ENCODE peak calls at places on chromosomes 3 and 15, in four cellular contexts. E is GM12892, R is SK-N-SH, Z is H1. I is an unnamed sample.

GRCh38 chr15:73747847-73748605 is 5.1 kb downstream of the INSYN1 start:
- DNase-seq in E (no peak), R (peak), Z (no peak), I (no peak)

GRCh38 chr3:40043444-40043755 is 234.0 kb downstream of the MYRIP start:
- DNase-seq in E (no peak), R (peak), Z (no peak), I (no peak)

GRCh38 chr3:62374375-62374876 is 1.1 kb upstream of the FEZF2 start:
- DNase-seq in E (no peak), R (peak), Z (no peak), I (no peak)

GRCh38 chr3:179272385-179272784 is 21.5 kb upstream of the KCNMB3 start:
- DNase-seq in E (no peak), R (peak), Z (no peak), I (no peak)

GRCh38 chr15:71079208-71080044 is 35.8 kb upstream of the THSD4 start:
- DNase-seq in E (no peak), R (no peak), Z (no peak), I (no peak)

GRCh38 chr15:75921732-75922703 is 18.3 kb downstream of the FBXO22 start:
- DNase-seq in E (no peak), R (no peak), Z (no peak), I (no peak)

GRCh38 chr3:144272715-144273114 is 301.1 kb downstream of the DIPK2A start:
- DNase-seq in E (no peak), R (no peak), Z (no peak), I (no peak)

GRCh38 chr15:22918056-22918455 is 62.1 kb downstream of the CYFIP1 start:
- DNase-seq in E (no peak), R (no peak), Z (no peak), I (no peak)

GRCh38 chr3:10581716-10582115 is 76.3 kb upstream of the ATP2B2 start:
- DNase-seq in E (no peak), R (no peak), Z (no peak), I (no peak)

GRCh38 chr15:64547275-64547674 is 86.9 kb downstream of the ZNF609 start:
- DNase-seq in E (no peak), R (peak), Z (no peak), I (no peak)

GRCh38 chr3:183008303-183008702 is 28.0 kb upstream of the DCUN1D1 start:
- DNase-seq in E (no peak), R (no peak), Z (no peak), I (no peak)

GRCh38 chr15:68126415-68126814 is 72.3 kb downstream of the PIAS1 start:
- DNase-seq in E (no peak), R (no peak), Z (no peak), I (no peak)

GRCh38 chr3:55036883-55037577 is 109.2 kb upstream of the LRTM1 start:
- DNase-seq in E (no peak), R (no peak), Z (no peak), I (no peak)

GRCh38 chr3:194572131-194572789 is 61.0 kb downstream of the TMEM44 start:
- DNase-seq in E (no peak), R (no peak), Z (no peak), I (no peak)

GRCh38 chr3:86987421-86987715 is 3.6 kb downstream of the VGLL3 start:
- DNase-seq in E (no peak), R (no peak), Z (no peak), I (no peak)

GRCh38 chr3:76267991-76268390 is 482.6 kb upstream of the ZNF717 start:
- DNase-seq in E (no peak), R (no peak), Z (no peak), I (no peak)

GRCh38 chr3:175246234-175246633 is 387.1 kb downstream of the NAALADL2 start:
- DNase-seq in E (no peak), R (no peak), Z (no peak), I (no peak)

GRCh38 chr3:4804161-4805058 is 174.8 kb upstream of the BHLHE40 start:
- DNase-seq in E (no peak), R (no peak), Z (no peak), I (no peak)

GRCh38 chr15:59420986-59421618 is 16.9 kb upstream of the FAM81A start:
- DNase-seq in E (no peak), R (no peak), Z (peak), I (no peak)

GRCh38 chr3:41274944-41275668 is 75.8 kb downstream of the CTNNB1 start:
- DNase-seq in E (no peak), R (no peak), Z (no peak), I (no peak)

GRCh38 chr3:53938645-53939044 is 47.0 kb upstream of the SELENOK start:
- DNase-seq in E (no peak), R (peak), Z (peak), I (no peak)

GRCh38 chr3:87320748-87321634 is 44.6 kb upstream of the POU1F1 start:
- DNase-seq in E (no peak), R (no peak), Z (no peak), I (no peak)

GRCh38 chr15:68512052-68512451 is 66.7 kb upstream of the CORO2B start:
- DNase-seq in E (no peak), R (no peak), Z (peak), I (no peak)

GRCh38 chr3:43043793-43044192 is 62.1 kb downstream of the POMGNT2 start:
- DNase-seq in E (no peak), R (no peak), Z (no peak), I (no peak)

GRCh38 chr3:170321326-170322034 is 36.0 kb upstream of the SKIL start:
- DNase-seq in E (no peak), R (no peak), Z (no peak), I (no peak)

GRCh38 chr3:184523825-184524615 is 37.6 kb upstream of the EPHB3 start:
- DNase-seq in E (no peak), R (no peak), Z (no peak), I (no peak)

GRCh38 chr3:71589132-71589531 is 5.6 kb upstream of the FOXP1 start:
- DNase-seq in E (no peak), R (no peak), Z (no peak), I (no peak)

GRCh38 chr3:119594066-119594465 is 3.6 kb upstream of the PLA1A start:
- DNase-seq in E (no peak), R (no peak), Z (no peak), I (no peak)

GRCh38 chr15:92049290-92050008 is 195.9 kb downstream of the SLCO3A1 start:
- DNase-seq in E (no peak), R (no peak), Z (no peak), I (no peak)

GRCh38 chr15:41780266-41780665 is 6.0 kb downstream of the MAPKBP1 start:
- DNase-seq in E (no peak), R (no peak), Z (no peak), I (no peak)

GRCh38 chr3:71955549-71956373 is 170.8 kb upstream of the PROK2 start:
- DNase-seq in E (no peak), R (peak), Z (peak), I (peak)

GRCh38 chr3:186930639-186931486 is 537 bp downstream of the ST6GAL1 start:
- DNase-seq in E (no peak), R (peak), Z (peak), I (peak)

GRCh38 chr3:41574900-41575299 is 375.6 kb downstream of the CTNNB1 start:
- DNase-seq in E (no peak), R (no peak), Z (no peak), I (no peak)

GRCh38 chr15:68311859-68312557 is 34.5 kb downstream of the FEM1B start:
- DNase-seq in E (no peak), R (no peak), Z (peak), I (no peak)

GRCh38 chr15:78716651-78717050 is 75.6 kb upstream of the CHRNB4 start:
- DNase-seq in E (no peak), R (no peak), Z (no peak), I (no peak)

GRCh38 chr15:100919481-100920405 is 586 bp downstream of the LRRK1 start:
- DNase-seq in E (no peak), R (peak), Z (peak), I (no peak)

GRCh38 chr3:58098531-58098930 is 90.3 kb downstream of the FLNB start:
- DNase-seq in E (no peak), R (no peak), Z (no peak), I (no peak)

GRCh38 chr3:58093573-58094195 is 85.5 kb downstream of the FLNB start:
- DNase-seq in E (no peak), R (no peak), Z (no peak), I (no peak)

GRCh38 chr3:58092516-58092915 is 84.3 kb downstream of the FLNB start:
- DNase-seq in E (no peak), R (no peak), Z (no peak), I (no peak)

GRCh38 chr3:58094657-58095056 is 86.4 kb downstream of the FLNB start:
- DNase-seq in E (no peak), R (no peak), Z (no peak), I (no peak)

DNA sequence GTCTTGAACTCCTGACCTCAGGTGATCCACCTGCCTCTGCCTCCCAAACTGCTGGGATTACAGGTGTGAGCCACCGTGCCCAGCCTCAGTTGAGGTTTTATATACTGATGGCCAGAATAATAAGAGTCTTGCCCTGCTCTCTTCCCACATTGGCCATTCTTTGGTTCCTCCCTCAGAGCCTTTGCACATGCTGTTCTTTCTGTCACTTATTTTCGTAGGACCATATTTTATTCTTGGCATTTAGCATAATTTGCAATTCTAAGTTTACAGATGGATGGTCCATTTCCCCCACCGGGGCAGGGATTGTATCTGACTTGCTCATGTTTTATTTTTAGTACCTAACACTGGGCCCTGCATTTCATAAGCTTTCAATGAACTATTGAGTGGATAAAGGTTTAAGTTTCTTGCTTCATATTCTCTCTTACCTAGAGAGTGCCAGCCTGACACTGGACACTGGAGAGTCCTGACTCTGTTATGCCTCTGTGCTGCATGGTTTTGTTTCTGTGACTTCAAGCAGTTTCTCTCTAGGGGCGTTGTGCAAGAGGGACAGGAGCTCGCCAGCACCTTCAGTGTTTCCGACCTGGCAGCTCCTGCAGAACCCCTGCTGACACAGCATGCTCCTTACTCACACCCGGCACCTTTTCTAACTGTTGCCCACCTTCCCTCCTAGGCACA is 87.4 kb downstream of the FLNB start:
- DNase-seq in E (no peak), R (no peak), Z (no peak), I (no peak)
- TF ChIP-seq TAF1 in E (no peak), R (no peak), Z (no peak), I (no peak)

GRCh38 chr3:171770689-171771620 is 39.3 kb downstream of the PLD1 start:
- DNase-seq in E (no peak), R (no peak), Z (no peak), I (peak)
- TF ChIP-seq TAF1 in E (no peak), R (no peak), Z (no peak), I (no peak)

GRCh38 chr3:113828605-113829004 is 10.0 kb upstream of the GRAMD1C start:
- DNase-seq in E (peak), R (no peak), Z (no peak), I (no peak)

GRCh38 chr3:113829576-113830354 is 8.8 kb upstream of the GRAMD1C start:
- DNase-seq in E (no peak), R (no peak), Z (no peak), I (peak)

GRCh38 chr3:113819866-113820265 is 18.7 kb upstream of the GRAMD1C start:
- DNase-seq in E (no peak), R (no peak), Z (no peak), I (no peak)

GRCh38 chr3:113825090-113825489 is 13.5 kb upstream of the GRAMD1C start:
- DNase-seq in E (peak), R (peak), Z (no peak), I (peak)
- TF ChIP-seq TAF1 in E (no peak), R (no peak), Z (no peak), I (peak)

GRCh38 chr3:112119686-112120484 is 13.2 kb downstream of the GCSAM start:
- DNase-seq in E (no peak), R (no peak), Z (no peak), I (no peak)
- TF ChIP-seq TAF1 in E (no peak), R (no peak), Z (no peak), I (no peak)

GRCh38 chr3:114660124-114660523 is 366.3 kb downstream of the TIGIT start:
- DNase-seq in E (no peak), R (no peak), Z (no peak), I (no peak)
- TF ChIP-seq TAF1 in E (no peak), R (no peak), Z (no peak), I (no peak)

DNA sequence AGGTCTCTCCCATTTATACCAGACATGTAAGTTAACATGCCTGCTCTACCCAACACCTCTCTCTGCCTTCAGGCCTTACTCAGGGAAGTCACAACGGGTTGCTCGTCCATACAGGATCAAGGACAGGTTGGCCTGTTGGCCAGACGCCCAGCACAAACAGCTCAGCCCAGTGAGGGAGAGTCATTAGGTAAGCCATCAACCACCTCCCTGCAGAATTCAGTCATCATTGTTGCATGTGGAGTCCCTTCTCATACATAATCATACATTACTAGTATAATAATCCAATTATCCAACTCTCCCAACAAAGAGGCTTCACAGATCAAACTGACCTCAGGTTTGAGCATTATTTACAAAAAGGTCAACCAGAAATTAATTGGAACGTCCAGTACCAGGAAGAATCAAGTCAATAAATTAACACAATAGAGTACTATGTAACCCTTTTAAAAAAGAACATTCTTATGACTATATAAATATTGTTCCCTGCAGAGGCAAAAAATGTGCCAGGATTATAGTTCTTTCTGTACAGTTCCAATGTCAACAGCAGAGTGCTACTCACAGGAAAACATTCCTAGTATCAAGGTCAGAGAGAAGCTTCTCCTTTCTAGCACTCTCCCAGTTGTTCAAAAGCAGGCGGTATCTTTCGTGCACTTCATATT is 33.2 kb downstream of the HOMER2 start:
- DNase-seq in E (no peak), R (no peak), Z (no peak), I (no peak)
- TF ChIP-seq TAF1 in E (no peak), R (no peak), Z (no peak), I (no peak)

GRCh38 chr15:39454189-39454986 is 126.5 kb upstream of the THBS1 start:
- DNase-seq in E (no peak), R (peak), Z (no peak), I (no peak)
- TF ChIP-seq TAF1 in E (no peak), R (no peak), Z (no peak), I (no peak)

DNA sequence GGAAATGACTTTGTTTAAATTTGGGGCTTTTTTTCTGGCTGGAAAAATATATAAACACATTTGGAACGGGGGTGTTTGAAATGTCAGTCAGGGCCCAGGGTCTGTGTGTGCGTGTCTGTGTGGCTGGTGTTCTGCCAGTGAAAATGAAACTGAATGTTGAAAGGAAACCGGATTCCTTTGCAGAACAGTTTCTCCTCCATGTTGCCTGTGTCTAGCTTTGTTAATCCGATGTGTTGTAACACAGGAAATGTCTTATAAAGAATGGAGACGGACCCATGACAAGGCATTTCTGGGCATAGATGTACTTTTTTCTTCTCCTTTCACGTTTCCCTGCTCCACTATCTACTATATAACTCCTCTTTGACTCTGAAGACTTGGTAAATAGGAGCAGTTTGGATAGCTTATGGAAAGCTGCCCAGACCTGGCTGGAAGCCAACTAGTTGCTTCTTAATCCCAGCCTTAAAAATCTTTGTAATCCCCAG is 2.8 kb downstream of the SQOR start:
- DNase-seq in E (peak), R (no peak), Z (no peak), I (peak)
- TF ChIP-seq TAF1 in E (peak), R (no peak), Z (no peak), I (peak)

GRCh38 chr3:152176998-152177397 is 91.7 kb upstream of the MBNL1 start:
- DNase-seq in E (no peak), R (no peak), Z (no peak), I (no peak)

GRCh38 chr3:152175576-152175883 is 93.2 kb upstream of the MBNL1 start:
- DNase-seq in E (no peak), R (no peak), Z (no peak), I (no peak)

GRCh38 chr3:152177757-152178156 is 91.0 kb upstream of the MBNL1 start:
- DNase-seq in E (no peak), R (no peak), Z (no peak), I (no peak)

GRCh38 chr3:152174876-152175575 is 93.7 kb upstream of the MBNL1 start:
- DNase-seq in E (no peak), R (no peak), Z (no peak), I (no peak)

GRCh38 chr3:152176241-152176640 is 92.5 kb upstream of the MBNL1 start:
- DNase-seq in E (no peak), R (no peak), Z (no peak), I (no peak)
- TF ChIP-seq TAF1 in E (no peak), R (no peak), Z (no peak), I (no peak)